ENCODE peak calls at places on chromosomes 2 and 18, in six cellular contexts. B is SJSA1; Z is effector memory CD4-positive, alpha-beta T cell; K is uterus; H is GM23248; V is spleen. Y is an unnamed sample. For H3K36me3, the result is how much of the 10 kb centered on the place peaks cover.

GRCh38 chr2:162473-163135 is 101.2 kb downstream of the SH3YL1 start:
- DNase-seq in B (no peak), Z (no peak), K (peak), H (no peak), V (no peak), Y (no peak)

GRCh38 chr2:101793277-101793969 is 95.9 kb downstream of the MAP4K4 start:
- DNase-seq in B (no peak), Z (no peak), K (peak), H (peak), V (no peak), Y (no peak)

GRCh38 chr2:236569593-236569973 is at the start of gene ACKR3:
- DNase-seq in B (peak), Z (peak), K (peak), H (peak), V (peak), Y (peak)

GRCh38 chr18:23283933-23284430 is 148.7 kb downstream of the CABLES1 start:
- DNase-seq in B (no peak), Z (no peak), K (no peak), H (peak), V (no peak), Y (peak)

GRCh38 chr2:99425022-99425421 is 64.8 kb downstream of the REV1 start:
- DNase-seq in B (no peak), Z (no peak), K (no peak), H (peak), V (no peak), Y (peak)

GRCh38 chr2:30691091-30691947 is 115.9 kb downstream of the CAPN13 start:
- DNase-seq in B (peak), Z (no peak), K (no peak), H (no peak), V (no peak), Y (no peak)

GRCh38 chr2:46239847-46240181 is 57.4 kb upstream of the EPAS1 start:
- DNase-seq in B (no peak), Z (peak), K (no peak), H (no peak), V (peak), Y (no peak)

GRCh38 chr2:189222440-189222839 is 42.9 kb upstream of the COL5A2 start:
- DNase-seq in B (no peak), Z (no peak), K (peak), H (peak), V (no peak), Y (peak)

GRCh38 chr18:69455120-69455519 is 54.4 kb downstream of the DOK6 start:
- DNase-seq in B (no peak), Z (no peak), K (no peak), H (no peak), V (no peak), Y (no peak)

GRCh38 chr2:127130421-127130820 is 23.5 kb upstream of the BIN1 start:
- DNase-seq in B (no peak), Z (no peak), K (no peak), H (no peak), V (no peak), Y (no peak)

DNA sequence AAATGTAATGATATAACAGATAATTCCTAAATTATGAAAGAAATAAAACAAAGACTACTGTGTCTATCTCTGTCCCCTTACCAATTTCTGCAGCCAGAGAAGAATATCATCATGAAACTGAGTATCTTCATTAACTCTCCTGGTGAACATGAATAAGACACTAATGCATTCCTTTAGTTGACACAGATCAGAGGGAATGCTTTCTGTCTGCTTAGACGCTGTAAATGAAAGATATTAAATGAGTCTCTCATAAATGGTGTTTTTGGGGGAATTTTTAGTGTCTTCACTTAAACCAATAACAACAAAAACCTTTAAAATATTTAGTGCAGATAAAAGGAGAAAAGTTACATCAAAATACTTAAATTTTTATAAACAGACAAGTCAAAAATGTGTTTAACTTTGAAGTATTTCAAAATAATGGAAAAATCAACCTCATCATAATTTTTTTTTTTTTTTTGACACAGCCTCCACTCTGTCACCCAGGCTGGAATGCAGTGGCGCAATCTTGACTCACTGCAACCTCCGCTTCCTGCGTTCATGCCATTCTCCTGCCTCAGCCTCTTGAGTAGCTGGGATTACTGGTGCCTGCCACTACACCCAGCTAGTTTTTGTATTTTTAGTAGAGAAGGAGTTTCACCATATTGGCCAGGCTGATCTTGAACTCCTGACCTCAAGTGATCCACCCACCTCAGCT is 16.0 kb downstream of the EPG5 start:
- DNase-seq in B (peak), Z (no peak), K (no peak), H (peak), V (no peak), Y (peak)
- H3K36me3 ChIP-seq in B (half or more), Z (half or more), K (under half), H (half or more), V (half or more), Y (half or more)

GRCh38 chr2:24887325-24887874 is 32.6 kb downstream of the ADCY3 start:
- DNase-seq in B (no peak), Z (no peak), K (no peak), H (no peak), V (no peak), Y (no peak)

GRCh38 chr2:24885221-24886113 is 34.6 kb downstream of the ADCY3 start:
- DNase-seq in B (no peak), Z (no peak), K (no peak), H (no peak), V (no peak), Y (no peak)

GRCh38 chr2:24886114-24886501 is 33.9 kb downstream of the ADCY3 start:
- DNase-seq in B (no peak), Z (no peak), K (no peak), H (no peak), V (no peak), Y (no peak)

GRCh38 chr2:24888177-24888576 is 31.9 kb downstream of the ADCY3 start:
- DNase-seq in B (no peak), Z (no peak), K (no peak), H (no peak), V (no peak), Y (no peak)

GRCh38 chr2:24886640-24887324 is 33.3 kb downstream of the ADCY3 start:
- DNase-seq in B (no peak), Z (no peak), K (no peak), H (peak), V (peak), Y (no peak)
- H3K4me3 ChIP-seq in B (no peak), Z (no peak), K (no peak), H (no peak), V (no peak), Y (no peak)

GRCh38 chr2:241091734-241092445 is 10.2 kb downstream of the MTERF4 start:
- DNase-seq in B (no peak), Z (no peak), K (no peak), H (no peak), V (no peak), Y (no peak)
- H3K36me3 ChIP-seq in B (half or more), Z (half or more), K (under half), H (half or more), V (half or more), Y (half or more)

DNA sequence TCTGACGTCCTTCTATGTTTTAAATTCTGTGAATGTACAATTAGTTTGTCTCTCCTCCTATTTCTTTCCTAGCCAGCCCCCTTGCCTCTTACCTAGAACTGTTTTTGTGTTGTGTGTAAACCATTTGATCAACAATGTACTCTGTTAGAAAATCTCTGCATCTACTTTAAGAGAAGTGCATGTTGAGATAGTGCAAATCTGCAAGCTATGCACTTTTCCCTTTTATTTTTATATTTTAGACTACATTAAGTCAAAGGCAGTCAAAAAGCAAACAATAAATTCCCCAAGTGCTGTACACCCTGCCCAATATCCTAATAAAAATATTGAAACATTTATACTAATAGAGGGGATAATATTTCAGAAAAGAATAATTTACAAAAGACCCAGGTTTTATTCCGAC is 13.7 kb downstream of the LYPD6 start:
- DNase-seq in B (no peak), Z (no peak), K (no peak), H (no peak), V (no peak), Y (no peak)
- H3K4me3 ChIP-seq in B (no peak), Z (no peak), K (no peak), H (no peak), V (no peak), Y (no peak)

GRCh38 chr2:238243496-238244076 is 3.7 kb upstream of the HES6 start:
- DNase-seq in B (no peak), Z (no peak), K (no peak), H (no peak), V (peak), Y (no peak)

GRCh38 chr2:238250896-238251295 is 11.1 kb upstream of the HES6 start:
- DNase-seq in B (no peak), Z (no peak), K (no peak), H (no peak), V (peak), Y (no peak)

GRCh38 chr2:238247841-238248440 is 8.1 kb upstream of the HES6 start:
- DNase-seq in B (no peak), Z (no peak), K (no peak), H (no peak), V (peak), Y (no peak)

GRCh38 chr2:238244151-238244550 is 4.3 kb upstream of the HES6 start:
- DNase-seq in B (no peak), Z (no peak), K (no peak), H (no peak), V (no peak), Y (no peak)

DNA sequence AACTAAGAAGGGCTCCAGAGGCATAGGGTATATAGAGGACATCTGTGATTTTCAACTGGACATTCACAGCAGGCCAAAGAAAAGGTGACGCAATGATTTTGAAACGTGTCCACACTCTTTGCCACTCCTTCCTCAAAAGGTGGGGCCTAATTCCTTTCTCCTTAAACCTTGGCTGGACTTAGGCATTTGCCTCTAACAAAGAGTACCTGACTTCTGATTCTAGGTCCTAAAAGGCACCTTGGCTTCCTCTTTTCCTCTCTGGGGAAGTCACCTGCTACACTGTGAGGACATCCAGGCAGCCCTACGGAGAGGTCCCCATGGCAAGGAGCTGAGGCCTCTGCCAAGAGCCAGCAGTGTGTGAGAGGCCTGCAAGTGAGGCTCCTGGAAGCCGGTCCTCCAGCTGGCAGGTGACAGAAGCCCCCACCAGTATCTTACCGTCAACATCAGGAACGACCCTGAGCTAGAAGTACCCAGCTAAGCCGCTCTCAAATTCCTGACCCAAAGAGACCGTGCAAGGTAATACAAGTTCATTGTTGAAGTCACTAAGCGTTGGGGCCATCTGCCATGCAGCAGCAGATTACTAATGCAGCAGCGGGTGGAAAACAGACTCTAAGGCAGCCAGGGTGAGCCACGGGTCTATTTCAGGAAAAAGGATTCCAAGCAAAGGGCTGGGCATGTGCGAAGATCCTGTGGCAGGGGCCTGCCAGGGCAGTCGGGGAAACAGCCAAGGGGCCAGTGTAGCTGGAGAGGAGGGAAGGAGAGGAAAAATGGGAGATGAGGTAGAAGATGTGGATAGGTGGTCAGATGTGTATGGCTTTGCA is 7.4 kb upstream of the HES6 start:
- DNase-seq in B (no peak), Z (no peak), K (no peak), H (peak), V (peak), Y (no peak)
- H3K36me3 ChIP-seq in B (under half), Z (under half), K (under half), H (under half), V (under half), Y (under half)